ENCODE peak calls at places on chromosomes 12 and 14, in five cellular contexts. One of them, this sample, is unnamed. For H3K4me1, the result is how much of the 10 kb centered on the place peaks cover.

GRCh38 chr14:75322746-75323145 is 44.1 kb downstream of the FOS start:
- DNase-seq in transverse colon: no peak
- DNase-seq in esophagus muscularis mucosa: no peak
- DNase-seq in K562: no peak
- DNase-seq in stomach: no peak
- DNase-seq in this sample: no peak

GRCh38 chr12:122860052-122860853 is 25.0 kb downstream of the HIP1R start:
- DNase-seq in transverse colon: peak
- DNase-seq in esophagus muscularis mucosa: no peak
- DNase-seq in K562: peak
- DNase-seq in stomach: peak
- DNase-seq in this sample: no peak

GRCh38 chr12:9668141-9669018 is 1.1 kb upstream of the CLEC2D start:
- DNase-seq in transverse colon: no peak
- DNase-seq in esophagus muscularis mucosa: no peak
- DNase-seq in K562: no peak
- DNase-seq in stomach: no peak
- DNase-seq in this sample: no peak

GRCh38 chr14:58639842-58640484 is 2.2 kb downstream of the DACT1 start:
- DNase-seq in transverse colon: peak
- DNase-seq in esophagus muscularis mucosa: peak
- DNase-seq in K562: no peak
- DNase-seq in stomach: no peak
- DNase-seq in this sample: no peak

GRCh38 chr12:94206886-94207285 is 58.5 kb downstream of the PLXNC1 start:
- DNase-seq in transverse colon: no peak
- DNase-seq in esophagus muscularis mucosa: no peak
- DNase-seq in K562: no peak
- DNase-seq in stomach: no peak
- DNase-seq in this sample: no peak

GRCh38 chr14:79134346-79134745 is 964.2 kb downstream of the NRXN3 start:
- DNase-seq in transverse colon: no peak
- DNase-seq in esophagus muscularis mucosa: no peak
- DNase-seq in K562: no peak
- DNase-seq in stomach: no peak
- DNase-seq in this sample: no peak

GRCh38 chr14:75274899-75275569 is 3.6 kb upstream of the FOS start:
- DNase-seq in transverse colon: peak
- DNase-seq in esophagus muscularis mucosa: no peak
- DNase-seq in K562: no peak
- DNase-seq in stomach: no peak
- DNase-seq in this sample: no peak

GRCh38 chr12:9049520-9050133 is 60.3 kb downstream of the KLRG1 start:
- DNase-seq in transverse colon: no peak
- DNase-seq in esophagus muscularis mucosa: no peak
- DNase-seq in K562: peak
- DNase-seq in stomach: no peak
- DNase-seq in this sample: no peak

GRCh38 chr12:14317362-14318146 is 47.9 kb upstream of the ATF7IP start:
- DNase-seq in transverse colon: no peak
- DNase-seq in esophagus muscularis mucosa: no peak
- DNase-seq in K562: no peak
- DNase-seq in stomach: no peak
- DNase-seq in this sample: no peak

GRCh38 chr12:107845226-107845979 is 70.9 kb downstream of the ASCL4 start:
- DNase-seq in transverse colon: no peak
- DNase-seq in esophagus muscularis mucosa: no peak
- DNase-seq in K562: no peak
- DNase-seq in stomach: no peak
- DNase-seq in this sample: no peak

GRCh38 chr12:88909510-88909909 is 329.2 kb upstream of the KITLG start:
- DNase-seq in transverse colon: no peak
- DNase-seq in esophagus muscularis mucosa: no peak
- DNase-seq in K562: no peak
- DNase-seq in stomach: no peak
- DNase-seq in this sample: no peak

GRCh38 chr12:88904705-88905104 is 324.4 kb upstream of the KITLG start:
- DNase-seq in transverse colon: no peak
- DNase-seq in esophagus muscularis mucosa: no peak
- DNase-seq in K562: no peak
- DNase-seq in stomach: no peak
- DNase-seq in this sample: no peak

GRCh38 chr12:88903333-88903732 is 323.1 kb upstream of the KITLG start:
- DNase-seq in transverse colon: no peak
- DNase-seq in esophagus muscularis mucosa: no peak
- DNase-seq in K562: no peak
- DNase-seq in stomach: no peak
- DNase-seq in this sample: no peak

GRCh38 chr12:88908345-88908744 is 328.1 kb upstream of the KITLG start:
- DNase-seq in transverse colon: no peak
- DNase-seq in esophagus muscularis mucosa: no peak
- DNase-seq in K562: no peak
- DNase-seq in stomach: no peak
- DNase-seq in this sample: no peak
- H3K4me1 ChIP-seq in transverse colon: under half
- H3K4me1 ChIP-seq in esophagus muscularis mucosa: under half
- H3K4me1 ChIP-seq in K562: under half
- H3K4me1 ChIP-seq in stomach: under half
- H3K4me1 ChIP-seq in this sample: under half

DNA sequence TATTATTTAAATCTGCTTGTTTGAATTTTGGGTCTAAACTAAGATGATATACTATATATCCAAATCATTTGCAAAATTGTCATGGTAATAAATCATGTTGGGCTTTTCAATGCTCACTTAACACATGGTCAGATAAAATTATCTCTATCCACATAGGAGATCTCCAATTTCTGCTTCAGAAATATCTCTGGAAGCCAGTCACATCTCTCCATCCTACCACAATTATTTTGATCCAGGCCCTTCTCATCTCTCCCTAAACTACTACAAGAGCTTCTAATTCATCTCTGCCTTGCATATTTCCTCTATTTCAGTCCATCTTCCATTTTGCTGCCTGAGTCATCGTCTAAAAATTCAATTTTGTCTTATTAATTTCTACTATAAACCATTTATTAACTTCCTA is 3.8 kb downstream of the DCN start:
- DNase-seq in transverse colon: no peak
- DNase-seq in esophagus muscularis mucosa: no peak
- DNase-seq in K562: no peak
- DNase-seq in stomach: no peak
- DNase-seq in this sample: no peak
- TF ChIP-seq CTCF in transverse colon: no peak
- TF ChIP-seq CTCF in esophagus muscularis mucosa: no peak
- TF ChIP-seq CTCF in K562: no peak
- TF ChIP-seq CTCF in stomach: no peak
- TF ChIP-seq CTCF in this sample: no peak

GRCh38 chr14:52821805-52822250 is 30.4 kb upstream of the GNPNAT1 start:
- DNase-seq in transverse colon: no peak
- DNase-seq in esophagus muscularis mucosa: no peak
- DNase-seq in K562: no peak
- DNase-seq in stomach: no peak
- DNase-seq in this sample: no peak
- TF ChIP-seq POLR2AphosphoS5 in transverse colon: no peak
- TF ChIP-seq POLR2AphosphoS5 in esophagus muscularis mucosa: no peak
- TF ChIP-seq POLR2AphosphoS5 in K562: no peak
- TF ChIP-seq POLR2AphosphoS5 in stomach: no peak
- TF ChIP-seq POLR2AphosphoS5 in this sample: no peak

DNA sequence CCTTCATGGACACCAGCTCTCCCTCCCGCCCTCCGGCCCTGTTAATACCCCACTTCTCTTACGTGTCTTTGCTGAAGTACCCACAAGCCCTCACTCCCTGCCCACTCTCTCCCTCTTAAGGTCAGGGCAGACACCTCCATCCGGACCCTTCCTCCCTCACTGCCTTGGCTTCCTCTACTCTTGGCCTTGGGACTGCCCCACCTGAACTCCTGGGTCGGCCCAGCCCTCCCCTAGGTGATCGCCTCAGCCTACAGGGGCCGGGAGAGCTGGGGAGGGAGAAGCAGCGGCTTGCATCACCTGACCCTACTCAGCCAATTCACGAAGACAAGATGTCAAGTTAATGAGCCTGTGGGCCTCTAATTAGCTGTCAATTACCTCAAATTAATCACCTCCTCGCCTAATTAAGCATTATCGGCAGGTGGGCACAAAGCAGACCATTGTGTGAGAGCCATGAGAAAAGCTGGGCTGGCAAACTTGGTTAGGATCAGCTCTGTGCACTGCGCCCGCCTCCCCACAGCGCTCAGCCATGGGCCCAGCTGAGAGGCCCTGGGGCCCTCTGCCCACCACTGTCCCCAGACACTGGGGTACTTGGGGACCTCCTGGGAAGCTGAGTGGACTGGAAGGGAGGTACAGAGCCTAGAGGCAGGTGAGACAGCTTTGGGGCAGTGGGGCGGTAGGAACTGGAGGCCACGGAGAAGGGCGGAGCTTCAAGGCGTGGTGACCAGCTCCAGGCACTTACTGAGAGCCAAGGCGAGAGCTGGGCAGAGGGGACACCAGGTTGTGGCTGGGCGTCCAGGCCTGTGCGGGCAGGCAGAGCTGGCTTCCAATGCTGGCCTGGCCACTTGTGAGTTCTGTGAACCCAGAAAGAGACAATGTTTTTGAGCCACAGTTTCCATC is 25.1 kb upstream of the VSX2 start:
- DNase-seq in transverse colon: no peak
- DNase-seq in esophagus muscularis mucosa: no peak
- DNase-seq in K562: no peak
- DNase-seq in stomach: no peak
- DNase-seq in this sample: no peak
- H3K4me1 ChIP-seq in transverse colon: under half
- H3K4me1 ChIP-seq in esophagus muscularis mucosa: under half
- H3K4me1 ChIP-seq in K562: under half
- H3K4me1 ChIP-seq in stomach: under half
- H3K4me1 ChIP-seq in this sample: under half

DNA sequence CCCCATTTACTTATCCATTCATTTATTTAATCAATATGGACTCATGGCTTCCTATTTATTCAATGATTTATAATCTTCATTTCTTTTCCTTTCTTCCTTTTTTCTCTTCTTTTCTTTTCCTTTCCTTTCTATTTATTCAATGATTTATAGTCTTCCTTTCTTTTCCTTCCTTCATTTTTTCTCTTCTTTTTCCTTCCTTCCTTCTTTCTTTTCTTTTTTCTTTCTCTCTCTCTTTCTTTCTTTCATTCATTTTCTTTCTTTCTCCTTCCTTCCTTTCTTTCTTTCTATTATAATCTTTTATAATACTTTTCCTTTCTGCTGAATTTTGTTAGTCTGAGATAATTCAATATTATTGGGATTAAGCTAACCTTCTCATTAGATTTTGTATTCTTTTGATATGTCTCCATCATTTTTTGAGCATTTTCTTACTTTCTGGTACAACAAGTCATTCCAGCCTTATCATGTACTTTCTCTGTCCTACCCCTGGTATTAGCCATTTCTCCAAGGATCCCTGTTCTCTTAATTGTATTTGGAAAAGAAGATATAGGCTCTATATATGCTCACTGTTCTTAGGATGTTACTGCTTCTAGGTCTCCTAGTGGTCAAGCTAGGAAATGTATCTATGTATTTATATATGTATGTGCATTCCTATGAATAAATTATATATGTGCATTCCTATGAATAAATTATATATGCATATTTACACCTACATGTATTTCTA is 12.1 kb downstream of the LACRT start:
- DNase-seq in transverse colon: no peak
- DNase-seq in esophagus muscularis mucosa: no peak
- DNase-seq in K562: no peak
- DNase-seq in stomach: no peak
- DNase-seq in this sample: no peak
- TF ChIP-seq CTCF in transverse colon: no peak
- TF ChIP-seq CTCF in esophagus muscularis mucosa: no peak
- TF ChIP-seq CTCF in K562: peak
- TF ChIP-seq CTCF in stomach: no peak
- TF ChIP-seq CTCF in this sample: no peak